ENCODE peak calls at places on chromosome 17, in five cellular contexts. V is mucosa of descending colon; H is stimulated activated CD4-positive, alpha-beta T cell treated with anti-CD3 and anti-CD28 coated beads, Interleukin-2, amount 100 ng/mL, for 48 hours; J is DMS153; L is uterus. I is an unnamed sample.

GRCh38 chr17:18087610-18088491 is at the start of gene DRG2:
- DNase-seq in J (peak; percentile 53), L (peak; percentile 87), H (peak; percentile 94), V (peak; percentile 93), I (peak; percentile 21)

GRCh38 chr17:42518046-42518754 is 17.8 kb upstream of the NAGLU start:
- DNase-seq in J (no peak), V (peak; percentile 76), H (no peak), L (peak; percentile 95), I (peak; percentile 37)

GRCh38 chr17:33369876-33370275 is 76.8 kb upstream of the ASIC2 start:
- DNase-seq in L (no peak), J (no peak), H (no peak), V (no peak), I (no peak)

GRCh38 chr17:15432807-15433547 is 34.4 kb downstream of the CDRT4 start:
- DNase-seq in J (peak; percentile 8), L (peak; percentile 49), H (no peak), V (peak; percentile 22), I (no peak)

GRCh38 chr17:4938670-4939553 is 934 bp downstream of the SLC25A11 start:
- DNase-seq in L (no peak), J (no peak), V (peak; percentile 24), H (no peak), I (no peak)

GRCh38 chr17:79559111-79559887 is 51.6 kb downstream of the RBFOX3 start:
- DNase-seq in J (no peak), H (no peak), V (no peak), L (no peak), I (no peak)

GRCh38 chr17:13698832-13699231 is 97.1 kb upstream of the HS3ST3A1 start:
- DNase-seq in V (no peak), H (no peak), L (no peak), J (no peak), I (no peak)

GRCh38 chr17:545156-545555 is 169.5 kb downstream of the VPS53 start:
- DNase-seq in J (no peak), H (no peak), L (no peak), V (no peak), I (no peak)

GRCh38 chr17:42347198-42347597 is 41.0 kb downstream of the STAT3 start:
- DNase-seq in L (peak; percentile 91), J (no peak), H (no peak), V (peak; percentile 48), I (no peak)

GRCh38 chr17:78432929-78433727 is 54.7 kb downstream of the PGS1 start:
- DNase-seq in J (no peak), H (no peak), L (no peak), V (no peak), I (no peak)

GRCh38 chr17:34616148-34616547 is 36.8 kb downstream of the TMEM132E start:
- DNase-seq in J (peak; percentile 45), V (no peak), H (no peak), L (no peak), I (no peak)

GRCh38 chr17:67040652-67041051 is 3.7 kb upstream of the CACNG1 start:
- DNase-seq in V (no peak), J (no peak), H (no peak), L (no peak), I (no peak)

GRCh38 chr17:45320931-45321461 is 4.2 kb upstream of the MAP3K14 start:
- DNase-seq in J (no peak), L (peak; percentile 69), H (no peak), V (peak; percentile 60), I (no peak)

GRCh38 chr17:40518401-40519088 is 17.1 kb upstream of the TNS4 start:
- DNase-seq in H (no peak), J (no peak), L (peak; percentile 8), V (peak; percentile 41), I (no peak)

GRCh38 chr17:22570144-22570845 is 878.0 kb downstream of the KCNJ18 start:
- DNase-seq in H (no peak), J (no peak), V (no peak), L (no peak), I (no peak)

GRCh38 chr17:36545465-36546417 is 1.0 kb downstream of the GGNBP2 start:
- DNase-seq in L (peak; percentile 95), V (peak; percentile 96), J (peak; percentile 92), H (peak; percentile 93), I (peak; percentile 96)

GRCh38 chr17:21001813-21002221 is 41.0 kb downstream of the USP22 start:
- DNase-seq in H (no peak), J (no peak), L (no peak), V (peak; percentile 68), I (no peak)

GRCh38 chr17:45729284-45729907 is 54.7 kb upstream of the CRHR1 start:
- DNase-seq in J (no peak), V (no peak), L (no peak), H (no peak), I (no peak)

GRCh38 chr17:42775534-42776098 is 2.4 kb downstream of the VPS25 start:
- DNase-seq in L (no peak), V (no peak), J (no peak), H (no peak), I (no peak)

GRCh38 chr17:39605492-39606433 is 2.0 kb downstream of the NEUROD2 start:
- DNase-seq in H (no peak), V (no peak), L (no peak), J (no peak), I (no peak)

GRCh38 chr17:5785867-5786509 is 201.7 kb upstream of the NLRP1 start:
- DNase-seq in L (no peak), J (no peak), V (no peak), H (no peak), I (no peak)

GRCh38 chr17:33164556-33164881 is 128.6 kb downstream of the ASIC2 start:
- DNase-seq in J (no peak), H (no peak), L (no peak), V (no peak), I (no peak)

GRCh38 chr17:59428896-59429460 is 97.5 kb downstream of the YPEL2 start:
- DNase-seq in L (no peak), V (no peak), J (no peak), H (no peak), I (no peak)

GRCh38 chr17:11511696-11512095 is 86.6 kb upstream of the DNAH9 start:
- DNase-seq in J (no peak), V (peak; percentile 63), L (no peak), H (no peak), I (no peak)

GRCh38 chr17:15038656-15039055 is 226.5 kb downstream of the PMP22 start:
- DNase-seq in J (no peak), L (no peak), V (no peak), H (no peak), I (no peak)

I was measured in KG1.